ENCODE peak calls at places on chromosomes 6 and 20, in six cellular contexts. J is PC-9, W is fibroblast of the aortic adventitia, G is left ventricle myocardium inferior, B is hepatocyte, F is astrocyte of the spinal cord. P is an unnamed sample.

GRCh38 chr6:137291441-137291840 is 72.3 kb upstream of the IFNGR1 start:
- DNase-seq in J (no peak), W (peak; percentile 36), G (peak; percentile 33), B (no peak), F (peak; percentile 47), P (no peak)

GRCh38 chr20:53642196-53643030 is 48.8 kb upstream of the ZNF217 start:
- DNase-seq in J (peak; percentile 69), W (peak; percentile 61), G (no peak), B (peak; percentile 71), F (peak; percentile 76), P (peak; percentile 31)

GRCh38 chr6:27668442-27669275 is 195.8 kb upstream of the ZNF184 start:
- DNase-seq in J (peak; percentile 82), W (peak; percentile 61), G (no peak), B (peak; percentile 79), F (peak; percentile 59), P (no peak)

GRCh38 chr6:3377536-3378397 is 79.1 kb downstream of the SLC22A23 start:
- DNase-seq in J (peak; percentile 69), W (no peak), G (no peak), B (no peak), F (peak; percentile 56), P (no peak)

GRCh38 chr6:168239374-168239773 is 80.2 kb downstream of the DACT2 start:
- DNase-seq in J (no peak), W (no peak), G (no peak), B (peak; percentile 48), F (no peak), P (peak; percentile 26)

GRCh38 chr20:50848846-50849673 is 54.2 kb downstream of the BCAS4 start:
- DNase-seq in J (no peak), W (no peak), G (no peak), B (no peak), F (no peak), P (no peak)

GRCh38 chr20:8808180-8808535 is 260.7 kb upstream of the PLCB4 start:
- DNase-seq in J (no peak), W (no peak), G (no peak), B (no peak), F (no peak), P (no peak)

GRCh38 chr6:167933290-167933689 is 64.2 kb upstream of the KIF25 start:
- DNase-seq in J (no peak), W (no peak), G (no peak), B (no peak), F (no peak), P (no peak)

GRCh38 chr6:167832497-167833395 is 6.0 kb downstream of the AFDN start:
- DNase-seq in J (no peak), W (peak; percentile 37), G (no peak), B (no peak), F (no peak), P (no peak)

GRCh38 chr6:52020961-52021570 is 66.3 kb downstream of the PKHD1 start:
- DNase-seq in J (no peak), W (peak; percentile 52), G (no peak), B (peak; percentile 49), F (peak; percentile 27), P (no peak)

GRCh38 chr6:14344486-14344885 is 226.9 kb downstream of the CD83 start:
- DNase-seq in J (no peak), W (no peak), G (no peak), B (no peak), F (no peak), P (no peak)

GRCh38 chr6:161836643-161837448 is 563.0 kb upstream of the AGPAT4 start:
- DNase-seq in J (no peak), W (no peak), G (no peak), B (peak; percentile 16), F (peak; percentile 29), P (no peak)

GRCh38 chr6:82331031-82331773 is 32.4 kb upstream of the TPBG start:
- DNase-seq in J (peak; percentile 30), W (peak; percentile 68), G (no peak), B (peak; percentile 9), F (peak; percentile 40), P (peak; percentile 14)

GRCh38 chr20:44031001-44031574 is 116.4 kb downstream of the TOX2 start:
- DNase-seq in J (no peak), W (no peak), G (no peak), B (no peak), F (no peak), P (no peak)

GRCh38 chr6:25789475-25789874 is 34.9 kb downstream of the SLC17A4 start:
- DNase-seq in J (no peak), W (no peak), G (no peak), B (no peak), F (no peak), P (no peak)

GRCh38 chr6:36947570-36948351 is 6.8 kb upstream of the PI16 start:
- DNase-seq in J (no peak), W (no peak), G (no peak), B (no peak), F (no peak), P (no peak)

GRCh38 chr6:2477723-2478122 is 232.3 kb upstream of the GMDS start:
- DNase-seq in J (no peak), W (no peak), G (no peak), B (no peak), F (no peak), P (no peak)

GRCh38 chr6:165834613-165835259 is 171.7 kb upstream of the PDE10A start:
- DNase-seq in J (no peak), W (no peak), G (peak; percentile 66), B (peak; percentile 42), F (no peak), P (no peak)

GRCh38 chr6:31740397-31741223 is 805 bp downstream of the MSH5 start:
- DNase-seq in J (peak; percentile 29), W (no peak), G (no peak), B (no peak), F (no peak), P (no peak)

GRCh38 chr6:69867075-69867911 is 937 bp downstream of the COL19A1 start:
- DNase-seq in J (no peak), W (peak; percentile 6), G (peak; percentile 61), B (peak; percentile 84), F (peak; percentile 6), P (no peak)
- TF ChIP-seq CTCF in J (no peak), W (peak; percentile 22), G (peak; percentile 54), B (peak; percentile 27), F (no peak), P (peak; percentile 6)

DNA sequence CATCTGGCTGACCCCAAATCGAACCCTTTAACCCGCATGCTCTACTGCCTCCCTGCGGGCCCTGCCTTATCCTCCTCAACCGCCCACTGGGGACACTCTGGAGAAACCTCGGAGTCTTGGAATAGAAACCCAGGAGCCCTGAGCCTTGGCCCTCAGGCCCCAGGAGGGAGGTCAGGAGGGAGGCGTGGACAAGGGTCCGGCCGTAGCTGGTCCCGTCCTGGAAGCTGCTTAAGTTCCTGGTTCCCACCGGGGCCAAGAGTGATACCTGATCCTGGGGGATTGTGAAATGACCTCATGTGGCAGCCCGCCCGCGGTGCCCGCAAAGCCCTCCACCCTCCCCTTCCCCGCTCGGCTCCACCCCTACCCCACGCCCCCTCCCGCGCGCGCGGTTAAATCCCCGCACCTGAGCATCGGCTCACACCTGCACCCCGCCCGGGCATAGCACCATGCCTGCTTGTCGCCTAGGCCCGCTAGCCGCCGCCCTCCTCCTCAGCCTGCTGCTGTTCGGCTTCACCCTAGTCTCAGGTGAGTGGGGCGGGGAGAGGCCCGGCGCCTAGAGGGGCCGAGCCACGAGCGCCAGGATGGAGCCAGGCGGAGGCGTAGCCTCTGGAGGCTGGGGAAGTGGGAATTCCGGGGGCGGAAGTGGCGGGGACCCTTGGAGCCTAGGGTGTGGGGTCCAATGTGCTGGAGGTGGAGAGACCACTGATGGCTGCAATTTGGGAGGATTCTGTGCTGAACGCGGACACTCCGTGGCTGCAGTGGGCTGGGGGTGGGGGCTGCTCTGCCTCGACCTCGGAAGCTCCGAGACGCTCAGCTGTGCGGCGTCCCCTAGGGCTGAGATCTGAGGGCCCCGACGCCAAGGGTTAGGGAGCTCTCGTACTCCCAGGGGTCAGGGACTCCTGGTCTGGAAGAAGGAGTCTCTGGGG is at the start of gene WFDC2:
- DNase-seq in J (peak; percentile 87), W (no peak), G (no peak), B (peak; percentile 60), F (no peak), P (no peak)
- H3K4me3 ChIP-seq in J (peak within 1 kb of the TSS; percentile 67), W (peak within 1 kb of the TSS; percentile 50), G (peak within 1 kb of the TSS; percentile 72), B (peak within 1 kb of the TSS; percentile 47), F (peak within 1 kb of the TSS; percentile 23), P (peak within 1 kb of the TSS; percentile 41)

GRCh38 chr6:68196645-68197044 is 438.4 kb upstream of the ADGRB3 start:
- DNase-seq in J (no peak), W (peak; percentile 51), G (no peak), B (no peak), F (peak; percentile 31), P (no peak)
- TF ChIP-seq CTCF in J (peak; percentile 41), W (peak; percentile 7), G (no peak), B (no peak), F (peak; percentile 10), P (peak; percentile 8)

GRCh38 chr20:32580608-32580969 is 4.5 kb downstream of the NOL4L start:
- DNase-seq in J (no peak), W (no peak), G (no peak), B (no peak), F (no peak), P (no peak)
- H3K4me3 ChIP-seq in J (no peak overlapping the region), W (no peak overlapping the region), G (no peak overlapping the region), B (no peak overlapping the region), F (no peak overlapping the region), P (no peak overlapping the region)

DNA sequence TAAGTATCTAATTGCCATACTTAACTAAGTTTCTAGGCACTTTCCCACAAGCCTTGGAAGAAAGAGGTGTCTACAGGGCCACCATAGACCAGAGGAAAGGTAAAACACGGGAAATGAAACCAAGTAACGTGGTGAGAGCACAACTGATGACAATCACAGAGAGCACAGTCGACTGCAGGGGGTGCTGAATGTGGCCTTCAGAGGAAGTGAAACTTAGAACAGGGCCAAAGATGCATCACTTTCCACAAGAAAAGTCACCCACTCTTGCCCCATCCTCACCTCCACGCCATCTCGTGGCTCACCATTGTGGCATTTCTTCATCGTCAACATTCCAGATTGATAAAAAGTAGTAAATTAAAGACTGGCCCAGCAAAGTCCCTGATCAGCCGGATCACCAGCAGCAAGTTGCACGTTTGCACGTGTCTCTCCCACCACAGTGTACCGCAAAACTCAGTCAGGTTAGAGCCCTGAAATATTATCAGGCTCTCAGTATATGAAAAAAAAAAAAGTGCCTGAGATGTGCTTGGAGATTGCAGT is 31.4 kb downstream of the HIVEP2 start:
- DNase-seq in J (no peak), W (no peak), G (no peak), B (no peak), F (no peak), P (no peak)
- TF ChIP-seq CTCF in J (no peak), W (no peak), G (no peak), B (no peak), F (no peak), P (no peak)

GRCh38 chr20:46078954-46079353 is 10.8 kb downstream of the NCOA5 start:
- DNase-seq in J (no peak), W (no peak), G (no peak), B (no peak), F (no peak), P (no peak)
- H3K4me3 ChIP-seq in J (no peak overlapping the region), W (no peak overlapping the region), G (no peak overlapping the region), B (no peak overlapping the region), F (no peak overlapping the region), P (no peak overlapping the region)

DNA sequence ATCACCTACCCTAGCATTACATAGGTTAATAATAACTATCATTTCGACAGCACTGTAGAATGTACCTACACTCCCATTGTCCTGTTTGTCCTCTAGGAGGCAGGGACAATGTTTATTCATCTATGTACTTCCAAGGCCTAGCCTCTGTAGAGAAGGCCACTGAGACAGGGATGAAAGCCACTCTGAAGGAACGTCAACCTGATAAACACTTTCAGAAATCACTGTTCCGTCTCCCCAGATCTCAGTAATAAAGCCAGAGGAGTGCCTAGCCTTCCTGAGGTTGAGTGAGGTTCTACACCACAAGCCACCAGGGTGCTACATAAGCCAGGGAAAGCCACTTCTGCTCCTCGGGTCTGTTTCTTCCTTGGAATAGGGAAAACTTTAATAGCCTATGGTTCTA is 44.8 kb downstream of the POPDC3 start:
- DNase-seq in J (no peak), W (peak; percentile 57), G (no peak), B (no peak), F (peak; percentile 38), P (no peak)
- TF ChIP-seq CTCF in J (peak; percentile 23), W (peak; percentile 31), G (peak; percentile 42), B (peak; percentile 19), F (peak; percentile 23), P (no peak)

P was measured in kidney epithelial cell.